ENCODE peak calls at places on chromosomes 13 and 19, in nine cellular contexts. One of them, this sample, is unnamed.

GRCh38 chr13:110976785-110977184 is 61.9 kb upstream of the ANKRD10 start:
- DNase-seq in spleen: no peak
- DNase-seq in osteoblast: no peak
- DNase-seq in breast epithelium: no peak
- DNase-seq in fibroblast of the aortic adventitia: peak
- DNase-seq in WERI-Rb-1: no peak
- DNase-seq in tibial nerve: no peak
- DNase-seq in psoas muscle: no peak
- DNase-seq in astrocyte of the spinal cord: no peak
- DNase-seq in this sample: no peak

GRCh38 chr13:52127378-52127777 is 1.5 kb downstream of the NEK5 start:
- DNase-seq in spleen: no peak
- DNase-seq in osteoblast: peak
- DNase-seq in breast epithelium: no peak
- DNase-seq in fibroblast of the aortic adventitia: peak
- DNase-seq in WERI-Rb-1: no peak
- DNase-seq in tibial nerve: no peak
- DNase-seq in psoas muscle: no peak
- DNase-seq in astrocyte of the spinal cord: no peak
- DNase-seq in this sample: no peak

GRCh38 chr19:51887522-51888498 is at the start of gene ZNF577:
- DNase-seq in spleen: peak
- DNase-seq in osteoblast: peak
- DNase-seq in breast epithelium: peak
- DNase-seq in fibroblast of the aortic adventitia: peak
- DNase-seq in WERI-Rb-1: peak
- DNase-seq in tibial nerve: peak
- DNase-seq in psoas muscle: peak
- DNase-seq in astrocyte of the spinal cord: peak
- DNase-seq in this sample: peak

GRCh38 chr19:11984986-11985385 is 20.1 kb downstream of the ZNF763 start:
- DNase-seq in spleen: no peak
- DNase-seq in osteoblast: no peak
- DNase-seq in breast epithelium: no peak
- DNase-seq in fibroblast of the aortic adventitia: no peak
- DNase-seq in WERI-Rb-1: peak
- DNase-seq in tibial nerve: no peak
- DNase-seq in psoas muscle: no peak
- DNase-seq in astrocyte of the spinal cord: no peak
- DNase-seq in this sample: peak

GRCh38 chr13:46995874-46996273 is 99.0 kb upstream of the HTR2A start:
- DNase-seq in spleen: no peak
- DNase-seq in osteoblast: no peak
- DNase-seq in breast epithelium: no peak
- DNase-seq in fibroblast of the aortic adventitia: no peak
- DNase-seq in WERI-Rb-1: no peak
- DNase-seq in tibial nerve: no peak
- DNase-seq in psoas muscle: no peak
- DNase-seq in astrocyte of the spinal cord: no peak
- DNase-seq in this sample: peak

GRCh38 chr13:110687736-110688135 is 18.2 kb downstream of the CARS2 start:
- DNase-seq in spleen: peak
- DNase-seq in osteoblast: no peak
- DNase-seq in breast epithelium: no peak
- DNase-seq in fibroblast of the aortic adventitia: no peak
- DNase-seq in WERI-Rb-1: peak
- DNase-seq in tibial nerve: no peak
- DNase-seq in psoas muscle: no peak
- DNase-seq in astrocyte of the spinal cord: no peak
- DNase-seq in this sample: no peak

GRCh38 chr19:56110515-56111448 is 10.3 kb downstream of the ZNF787 start:
- DNase-seq in spleen: peak
- DNase-seq in osteoblast: peak
- DNase-seq in breast epithelium: no peak
- DNase-seq in fibroblast of the aortic adventitia: peak
- DNase-seq in WERI-Rb-1: peak
- DNase-seq in tibial nerve: no peak
- DNase-seq in psoas muscle: peak
- DNase-seq in astrocyte of the spinal cord: peak
- DNase-seq in this sample: no peak

GRCh38 chr19:5343848-5344247 is 3.2 kb upstream of the PTPRS start:
- DNase-seq in spleen: no peak
- DNase-seq in osteoblast: peak
- DNase-seq in breast epithelium: no peak
- DNase-seq in fibroblast of the aortic adventitia: peak
- DNase-seq in WERI-Rb-1: no peak
- DNase-seq in tibial nerve: no peak
- DNase-seq in psoas muscle: no peak
- DNase-seq in astrocyte of the spinal cord: peak
- DNase-seq in this sample: no peak

GRCh38 chr19:14139944-14140343 is 3.6 kb upstream of the ASF1B start:
- DNase-seq in spleen: no peak
- DNase-seq in osteoblast: no peak
- DNase-seq in breast epithelium: no peak
- DNase-seq in fibroblast of the aortic adventitia: no peak
- DNase-seq in WERI-Rb-1: peak
- DNase-seq in tibial nerve: no peak
- DNase-seq in psoas muscle: peak
- DNase-seq in astrocyte of the spinal cord: no peak
- DNase-seq in this sample: no peak

GRCh38 chr13:83499286-83499685 is 383.0 kb downstream of the SLITRK1 start:
- DNase-seq in spleen: no peak
- DNase-seq in osteoblast: no peak
- DNase-seq in breast epithelium: no peak
- DNase-seq in fibroblast of the aortic adventitia: no peak
- DNase-seq in WERI-Rb-1: no peak
- DNase-seq in tibial nerve: no peak
- DNase-seq in psoas muscle: no peak
- DNase-seq in astrocyte of the spinal cord: peak
- DNase-seq in this sample: no peak

GRCh38 chr19:8500158-8500557 is 2.3 kb downstream of the PRAM1 start:
- DNase-seq in spleen: no peak
- DNase-seq in osteoblast: peak
- DNase-seq in breast epithelium: no peak
- DNase-seq in fibroblast of the aortic adventitia: no peak
- DNase-seq in WERI-Rb-1: peak
- DNase-seq in tibial nerve: no peak
- DNase-seq in psoas muscle: no peak
- DNase-seq in astrocyte of the spinal cord: no peak
- DNase-seq in this sample: no peak

GRCh38 chr19:22144394-22144793 is 52.4 kb downstream of the ZNF676 start:
- DNase-seq in spleen: no peak
- DNase-seq in osteoblast: no peak
- DNase-seq in breast epithelium: no peak
- DNase-seq in fibroblast of the aortic adventitia: peak
- DNase-seq in WERI-Rb-1: no peak
- DNase-seq in tibial nerve: no peak
- DNase-seq in psoas muscle: no peak
- DNase-seq in astrocyte of the spinal cord: peak
- DNase-seq in this sample: no peak

GRCh38 chr19:51093066-51093465 is 10.4 kb upstream of the KLK14 start:
- DNase-seq in spleen: no peak
- DNase-seq in osteoblast: no peak
- DNase-seq in breast epithelium: peak
- DNase-seq in fibroblast of the aortic adventitia: no peak
- DNase-seq in WERI-Rb-1: no peak
- DNase-seq in tibial nerve: no peak
- DNase-seq in psoas muscle: no peak
- DNase-seq in astrocyte of the spinal cord: no peak
- DNase-seq in this sample: no peak

DNA sequence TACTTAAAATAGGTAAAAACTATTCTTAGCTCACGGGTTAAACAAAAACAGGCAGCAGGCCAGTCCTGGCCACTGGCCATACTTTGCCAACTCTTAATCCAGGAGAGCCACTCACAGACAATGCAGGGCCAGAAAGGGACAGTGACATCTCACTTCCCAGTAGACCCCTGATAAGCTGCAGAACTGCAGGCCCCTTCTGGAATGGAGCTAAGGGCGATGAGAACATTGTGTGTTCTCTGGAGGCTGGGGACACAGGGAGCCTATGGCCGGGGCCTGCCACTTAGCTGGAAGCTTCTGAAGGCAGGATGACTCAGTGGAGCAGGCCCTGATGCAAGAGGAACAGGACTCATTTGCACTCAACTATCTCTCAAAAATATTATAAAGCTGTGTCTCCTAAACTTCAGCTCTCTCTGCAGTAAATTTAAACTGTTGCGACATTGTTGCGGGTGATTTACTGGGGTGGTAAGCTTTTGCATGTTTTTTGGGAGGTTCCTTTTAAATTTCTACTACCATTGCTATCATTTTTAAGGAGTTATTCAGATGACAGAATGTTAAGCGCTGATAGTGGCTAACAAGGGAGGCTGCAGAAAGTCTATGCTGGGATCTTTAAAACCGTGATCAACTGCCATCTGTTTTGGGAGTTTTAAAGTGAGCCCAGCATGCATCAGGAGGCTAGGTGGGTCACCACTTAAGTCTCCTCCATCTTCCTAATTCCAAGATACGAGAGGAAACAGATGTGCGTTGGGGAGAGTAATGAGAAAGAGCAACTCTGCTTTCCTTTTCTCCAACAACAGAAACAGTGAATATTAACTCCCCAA is 33.2 kb upstream of the KATNAL1 start:
- DNase-seq in spleen: no peak
- DNase-seq in osteoblast: peak
- DNase-seq in breast epithelium: no peak
- DNase-seq in fibroblast of the aortic adventitia: peak
- DNase-seq in WERI-Rb-1: no peak
- DNase-seq in tibial nerve: no peak
- DNase-seq in psoas muscle: peak
- DNase-seq in astrocyte of the spinal cord: peak
- DNase-seq in this sample: no peak
- H3K4me3 ChIP-seq in spleen: no peak
- H3K4me3 ChIP-seq in osteoblast: peak
- H3K4me3 ChIP-seq in breast epithelium: peak
- H3K4me3 ChIP-seq in fibroblast of the aortic adventitia: peak
- H3K4me3 ChIP-seq in WERI-Rb-1: no peak
- H3K4me3 ChIP-seq in tibial nerve: no peak
- H3K4me3 ChIP-seq in psoas muscle: peak
- H3K4me3 ChIP-seq in astrocyte of the spinal cord: no peak
- H3K4me3 ChIP-seq in this sample: no peak

DNA sequence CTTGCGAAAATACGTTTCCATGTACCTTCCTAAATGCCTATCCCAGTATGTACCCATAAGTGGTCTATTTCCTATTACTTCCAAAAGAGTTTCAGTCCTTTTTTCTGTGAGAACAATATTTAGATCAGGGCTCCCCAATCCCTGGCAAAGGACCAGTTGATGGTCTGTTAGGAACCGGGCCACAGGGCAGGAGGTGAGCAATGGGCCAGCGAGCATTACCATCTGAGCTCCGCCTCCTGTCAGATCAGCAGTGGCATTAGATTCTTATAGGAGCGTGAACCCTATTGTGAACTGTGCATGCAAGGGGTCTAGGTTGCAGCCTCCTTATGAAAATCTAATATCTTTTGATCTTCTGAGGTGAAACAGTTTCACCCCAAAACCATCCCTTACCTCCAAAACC is 859.1 kb downstream of the SLITRK6 start:
- DNase-seq in spleen: no peak
- DNase-seq in osteoblast: no peak
- DNase-seq in breast epithelium: no peak
- DNase-seq in fibroblast of the aortic adventitia: no peak
- DNase-seq in WERI-Rb-1: no peak
- DNase-seq in tibial nerve: no peak
- DNase-seq in psoas muscle: no peak
- DNase-seq in astrocyte of the spinal cord: no peak
- DNase-seq in this sample: no peak
- TF ChIP-seq CTCF in spleen: no peak
- TF ChIP-seq CTCF in osteoblast: no peak
- TF ChIP-seq CTCF in breast epithelium: no peak
- TF ChIP-seq CTCF in fibroblast of the aortic adventitia: no peak
- TF ChIP-seq CTCF in WERI-Rb-1: no peak
- TF ChIP-seq CTCF in tibial nerve: no peak
- TF ChIP-seq CTCF in psoas muscle: no peak
- TF ChIP-seq CTCF in astrocyte of the spinal cord: no peak
- TF ChIP-seq CTCF in this sample: no peak

GRCh38 chr13:91111476-91112190 is 235.9 kb upstream of the MIR17HG start:
- DNase-seq in spleen: no peak
- DNase-seq in osteoblast: no peak
- DNase-seq in breast epithelium: no peak
- DNase-seq in fibroblast of the aortic adventitia: no peak
- DNase-seq in WERI-Rb-1: no peak
- DNase-seq in tibial nerve: no peak
- DNase-seq in psoas muscle: no peak
- DNase-seq in astrocyte of the spinal cord: no peak
- DNase-seq in this sample: no peak

GRCh38 chr13:91112878-91113277 is 234.6 kb upstream of the MIR17HG start:
- DNase-seq in spleen: no peak
- DNase-seq in osteoblast: no peak
- DNase-seq in breast epithelium: no peak
- DNase-seq in fibroblast of the aortic adventitia: no peak
- DNase-seq in WERI-Rb-1: no peak
- DNase-seq in tibial nerve: no peak
- DNase-seq in psoas muscle: no peak
- DNase-seq in astrocyte of the spinal cord: no peak
- DNase-seq in this sample: no peak

GRCh38 chr13:91115776-91116175 is 231.7 kb upstream of the MIR17HG start:
- DNase-seq in spleen: no peak
- DNase-seq in osteoblast: no peak
- DNase-seq in breast epithelium: no peak
- DNase-seq in fibroblast of the aortic adventitia: no peak
- DNase-seq in WERI-Rb-1: no peak
- DNase-seq in tibial nerve: no peak
- DNase-seq in psoas muscle: no peak
- DNase-seq in astrocyte of the spinal cord: no peak
- DNase-seq in this sample: no peak

GRCh38 chr13:91108315-91108714 is 239.2 kb upstream of the MIR17HG start:
- DNase-seq in spleen: no peak
- DNase-seq in osteoblast: no peak
- DNase-seq in breast epithelium: no peak
- DNase-seq in fibroblast of the aortic adventitia: no peak
- DNase-seq in WERI-Rb-1: no peak
- DNase-seq in tibial nerve: no peak
- DNase-seq in psoas muscle: no peak
- DNase-seq in astrocyte of the spinal cord: no peak
- DNase-seq in this sample: no peak

DNA sequence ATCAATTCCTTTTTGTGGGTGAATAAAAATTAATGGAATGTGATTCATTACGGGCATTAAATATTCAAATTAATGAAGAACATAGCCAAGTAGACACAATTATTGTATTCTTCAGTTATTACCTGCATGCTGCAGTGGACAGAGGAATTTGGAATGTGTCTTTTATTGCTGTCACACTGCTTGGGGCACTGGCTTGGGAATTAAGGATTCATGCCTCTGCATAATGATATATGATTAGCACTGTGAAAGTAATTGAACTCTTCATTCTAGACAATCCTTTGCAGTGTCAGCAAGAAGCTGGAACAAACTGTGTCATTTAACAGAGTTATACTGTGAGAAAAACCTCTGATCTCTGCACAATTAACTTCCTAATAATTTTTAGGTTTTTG is 235.3 kb upstream of the MIR17HG start:
- DNase-seq in spleen: no peak
- DNase-seq in osteoblast: no peak
- DNase-seq in breast epithelium: no peak
- DNase-seq in fibroblast of the aortic adventitia: no peak
- DNase-seq in WERI-Rb-1: no peak
- DNase-seq in tibial nerve: no peak
- DNase-seq in psoas muscle: no peak
- DNase-seq in astrocyte of the spinal cord: no peak
- DNase-seq in this sample: no peak
- H3K4me3 ChIP-seq in spleen: no peak
- H3K4me3 ChIP-seq in osteoblast: no peak
- H3K4me3 ChIP-seq in breast epithelium: no peak
- H3K4me3 ChIP-seq in fibroblast of the aortic adventitia: no peak
- H3K4me3 ChIP-seq in WERI-Rb-1: no peak
- H3K4me3 ChIP-seq in tibial nerve: no peak
- H3K4me3 ChIP-seq in psoas muscle: no peak
- H3K4me3 ChIP-seq in astrocyte of the spinal cord: no peak
- H3K4me3 ChIP-seq in this sample: no peak

GRCh38 chr13:28657784-28658538 is 969 bp upstream of the POMP start:
- DNase-seq in spleen: no peak
- DNase-seq in osteoblast: no peak
- DNase-seq in breast epithelium: no peak
- DNase-seq in fibroblast of the aortic adventitia: peak
- DNase-seq in WERI-Rb-1: no peak
- DNase-seq in tibial nerve: no peak
- DNase-seq in psoas muscle: no peak
- DNase-seq in astrocyte of the spinal cord: no peak
- DNase-seq in this sample: peak
- TF ChIP-seq CTCF in spleen: no peak
- TF ChIP-seq CTCF in osteoblast: peak
- TF ChIP-seq CTCF in breast epithelium: no peak
- TF ChIP-seq CTCF in fibroblast of the aortic adventitia: peak
- TF ChIP-seq CTCF in WERI-Rb-1: no peak
- TF ChIP-seq CTCF in tibial nerve: peak
- TF ChIP-seq CTCF in psoas muscle: no peak
- TF ChIP-seq CTCF in astrocyte of the spinal cord: peak
- TF ChIP-seq CTCF in this sample: no peak

This sample was measured in GM06990.